ENCODE peak calls at places on chromosomes 5 and 9, in five cellular contexts. K is nephron progenitor cell, B is epithelial cell of esophagus, J is neural crest cell, Y is thoracic aorta. X is an unnamed sample.

GRCh38 chr5:112492291-112492690 is 73.2 kb upstream of the EPB41L4A start:
- DNase-seq in J (peak), K (peak), B (peak), Y (no peak), X (no peak)

GRCh38 chr5:40278881-40279280 is 400.8 kb upstream of the PTGER4 start:
- DNase-seq in B (no peak), Y (no peak), J (no peak), K (no peak), X (no peak)

GRCh38 chr9:98020471-98021145 is 35.9 kb upstream of the NANS start:
- DNase-seq in B (no peak), Y (no peak), K (no peak), J (no peak), X (no peak)

GRCh38 chr9:38047301-38048251 is 21.5 kb downstream of the SHB start:
- DNase-seq in B (peak), Y (peak), J (peak), K (peak), X (no peak)

GRCh38 chr9:38315085-38315595 is 77.4 kb upstream of the ALDH1B1 start:
- DNase-seq in J (no peak), Y (no peak), B (no peak), K (no peak), X (no peak)

GRCh38 chr9:119365291-119366027 is 3.8 kb downstream of the BRINP1 start:
- DNase-seq in J (peak), K (peak), Y (no peak), B (peak), X (peak)

GRCh38 chr9:92986175-92987110 is 39.1 kb downstream of the FGD3 start:
- DNase-seq in B (no peak), K (no peak), J (no peak), Y (no peak), X (no peak)

GRCh38 chr9:14768561-14769234 is 46.2 kb upstream of the CER1 start:
- DNase-seq in B (peak), Y (no peak), K (peak), J (peak), X (peak)

GRCh38 chr9:74804018-74804385 is 83.7 kb downstream of the TRPM6 start:
- DNase-seq in J (no peak), B (peak), Y (no peak), K (no peak), X (no peak)

GRCh38 chr9:15509931-15510788 is 610 bp downstream of the PSIP1 start:
- DNase-seq in Y (no peak), B (no peak), J (peak), K (no peak), X (peak)

GRCh38 chr5:149999359-149999758 is 1.1 kb downstream of the TIGD6 start:
- DNase-seq in Y (no peak), J (no peak), K (no peak), B (peak), X (no peak)

GRCh38 chr5:164649266-164649665 is 1143.8 kb downstream of the MAT2B start:
- DNase-seq in J (no peak), B (no peak), K (no peak), Y (no peak), X (no peak)

GRCh38 chr5:5313081-5313736 is 109.3 kb upstream of the ICE1 start:
- DNase-seq in Y (no peak), K (no peak), B (no peak), J (no peak), X (no peak)

GRCh38 chr9:135702002-135702721 is at the start of gene KCNT1:
- DNase-seq in J (peak), B (peak), Y (no peak), K (peak), X (peak)

GRCh38 chr5:109483395-109483974 is 73.7 kb upstream of the PJA2 start:
- DNase-seq in B (no peak), K (no peak), Y (no peak), J (no peak), X (no peak)

GRCh38 chr9:91714020-91714721 is 235.9 kb downstream of the ROR2 start:
- DNase-seq in B (peak), K (peak), Y (no peak), J (peak), X (peak)

DNA sequence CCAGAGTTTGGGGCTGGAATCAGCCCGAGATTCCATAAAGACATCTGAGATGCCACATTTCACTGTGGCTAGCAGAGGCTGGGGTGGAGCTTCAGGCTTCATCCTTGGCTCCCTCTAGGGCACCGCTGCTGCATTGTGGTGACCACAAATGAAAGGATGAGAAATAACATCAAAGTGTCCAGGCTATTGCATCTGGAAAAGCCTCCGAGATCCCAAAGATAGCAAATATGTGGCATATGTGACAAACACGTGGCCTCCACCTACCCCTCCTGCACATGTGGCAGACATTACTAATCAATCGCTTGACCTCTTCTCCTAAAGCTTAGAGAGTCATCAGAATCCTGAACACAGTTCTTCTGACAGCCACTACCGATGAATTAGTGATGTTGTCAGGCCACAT is 4.5 kb downstream of the SPARC start:
- DNase-seq in K (no peak), J (no peak), B (no peak), Y (no peak), X (no peak)
- TF ChIP-seq CTCF in K (no peak), J (no peak), B (no peak), Y (no peak), X (no peak)

DNA sequence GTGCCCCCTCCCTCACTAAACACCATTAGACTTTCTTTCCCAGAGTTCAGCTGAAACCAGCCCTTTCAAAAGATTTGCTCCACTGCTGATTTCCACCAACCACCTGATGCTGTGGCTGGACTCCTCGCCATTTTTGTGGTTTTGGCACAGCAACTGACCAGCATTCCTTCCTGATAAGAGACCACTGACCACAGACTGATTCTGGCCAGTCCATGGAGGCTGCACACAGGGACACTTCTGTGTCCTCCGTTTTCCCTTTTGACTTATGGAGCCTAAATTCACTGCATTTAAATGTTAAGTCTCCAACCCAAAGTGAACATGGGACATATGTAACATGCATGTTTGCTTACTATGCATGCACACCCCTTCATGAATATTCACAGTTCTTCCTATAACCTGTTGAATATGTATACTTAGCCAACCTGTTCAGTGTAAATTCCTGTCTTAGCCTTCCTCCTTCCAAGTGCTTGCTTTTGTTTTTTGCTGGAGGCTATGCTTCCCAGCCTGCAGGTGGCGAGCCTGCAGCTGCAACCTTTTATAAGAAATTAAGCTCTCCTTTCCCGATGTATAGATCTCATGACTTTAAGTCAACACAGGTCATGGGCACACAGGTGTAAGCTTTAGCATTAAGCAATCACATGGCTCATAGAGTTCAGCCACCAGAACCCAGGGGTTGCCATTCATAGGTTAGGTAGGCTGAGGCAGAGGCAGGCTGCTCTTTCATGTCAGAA is 78.7 kb downstream of the ACTL7B start:
- DNase-seq in J (no peak), Y (no peak), K (no peak), B (peak), X (no peak)
- TF ChIP-seq CTCF in J (no peak), Y (no peak), K (no peak), B (peak), X (peak)

GRCh38 chr5:142716963-142717362 is 31.1 kb upstream of the FGF1 start:
- DNase-seq in Y (no peak), K (peak), J (peak), B (peak), X (peak)
- TF ChIP-seq CTCF in Y (peak), K (peak), J (peak), B (peak), X (peak)

GRCh38 chr9:78004478-78005229 is 27.0 kb downstream of the GNAQ start:
- DNase-seq in K (no peak), B (peak), Y (no peak), J (no peak), X (no peak)
- TF ChIP-seq CTCF in K (no peak), B (peak), Y (peak), J (peak), X (peak)

GRCh38 chr9:121685795-121686377 is 34.5 kb downstream of the DAB2IP start:
- DNase-seq in B (no peak), K (no peak), Y (no peak), J (no peak), X (no peak)
- TF ChIP-seq CTCF in B (no peak), K (no peak), Y (no peak), J (no peak), X (no peak)

GRCh38 chr9:80571953-80572352 is 1000.2 kb downstream of the TLE4 start:
- DNase-seq in J (no peak), B (no peak), K (no peak), Y (no peak), X (no peak)
- TF ChIP-seq CTCF in J (no peak), B (no peak), K (no peak), Y (no peak), X (no peak)

X was measured in progenitor cell of endocrine pancreas.